ENCODE peak calls at places on chromosomes 16 and 17, in five cellular contexts. S is activated CD4-positive, alpha-beta T cell treated with anti-CD3 and anti-CD28 coated beads, Interleukin-2, amount 50 U/mL, for 1 hour; W is MCF 10A; B is Calu3; C is activated T-cell treated with anti-CD3 and anti-CD28 coated beads for 1 hour. K is an unnamed sample.

GRCh38 chr16:29852654-29853053 is 10.4 kb downstream of the CDIPT start:
- DNase-seq in S (no peak), W (no peak), B (no peak), C (no peak), K (no peak)

GRCh38 chr17:61408151-61409041 is 8.8 kb downstream of the TBX2 start:
- DNase-seq in S (no peak), W (no peak), B (no peak), C (no peak), K (no peak)

GRCh38 chr16:69909043-69909442 is 42.1 kb upstream of the CLEC18A start:
- DNase-seq in S (no peak), W (no peak), B (no peak), C (no peak), K (no peak)

GRCh38 chr16:88770459-88771293 is 14.3 kb downstream of the PIEZO1 start:
- DNase-seq in S (no peak), W (peak; percentile 82), B (peak; percentile 65), C (no peak), K (no peak)

GRCh38 chr16:67926181-67926742 is 5.4 kb downstream of the CTRL start:
- DNase-seq in S (no peak), W (no peak), B (no peak), C (no peak), K (no peak)

GRCh38 chr16:71406316-71406715 is 35.5 kb downstream of the TLE7 start:
- DNase-seq in S (no peak), W (no peak), B (no peak), C (no peak), K (no peak)

GRCh38 chr17:71530227-71530626 is 590.6 kb upstream of the SOX9 start:
- DNase-seq in S (no peak), W (peak; percentile 80), B (no peak), C (no peak), K (no peak)

GRCh38 chr17:30380643-30381419 is 2.1 kb downstream of the CPD start:
- DNase-seq in S (no peak), W (no peak), B (no peak), C (no peak), K (no peak)

GRCh38 chr16:87067890-87068289 is 249.3 kb downstream of the C16orf95 start:
- DNase-seq in S (no peak), W (no peak), B (no peak), C (no peak), K (no peak)

GRCh38 chr16:88785106-88785924 is at the start of gene PIEZO1:
- DNase-seq in S (peak; percentile 87), W (peak; percentile 55), B (peak; percentile 86), C (peak; percentile 83), K (peak; percentile 84)

GRCh38 chr16:30091474-30092372 is at the start of gene TBX6:
- DNase-seq in S (peak; percentile 91), W (peak; percentile 89), B (peak; percentile 98), C (peak; percentile 89), K (peak; percentile 91)

GRCh38 chr16:78428193-78428592 is 328.7 kb downstream of the WWOX start:
- DNase-seq in S (no peak), W (no peak), B (no peak), C (no peak), K (no peak)

GRCh38 chr17:28258347-28258887 is 60.6 kb upstream of the TMEM97 start:
- DNase-seq in S (no peak), W (no peak), B (no peak), C (no peak), K (no peak)

GRCh38 chr17:83196088-83196765 is 116.8 kb downstream of the METRNL start:
- DNase-seq in S (no peak), W (peak; percentile 59), B (no peak), C (no peak), K (no peak)

GRCh38 chr17:62821213-62822079 is 13.3 kb upstream of the MARCHF10 start:
- DNase-seq in S (no peak), W (peak; percentile 70), B (no peak), C (no peak), K (no peak)

GRCh38 chr16:2170080-2170479 is 14.5 kb downstream of the TRAF7 start:
- DNase-seq in S (no peak), W (no peak), B (no peak), C (no peak), K (no peak)

GRCh38 chr17:32998893-32999240 is 7.2 kb downstream of the SPACA3 start:
- DNase-seq in S (no peak), W (peak; percentile 25), B (no peak), C (no peak), K (no peak)

GRCh38 chr17:66715745-66716156 is 119.2 kb upstream of the CACNG5 start:
- DNase-seq in S (no peak), W (peak; percentile 74), B (peak; percentile 32), C (no peak), K (no peak)

GRCh38 chr17:7393613-7394451 is 493 bp downstream of the PLSCR3 start:
- DNase-seq in S (peak; percentile 70), W (peak; percentile 33), B (peak; percentile 28), C (peak; percentile 53), K (no peak)

K was measured in CD8-positive, alpha-beta T cell.